ENCODE peak calls at places on chromosomes 5 and 9, in four cellular contexts. Y is AML-193, X is cardiac muscle cell, H is iPS-NIHi11. S is an unnamed sample.

GRCh38 chr5:110896901-110897300 is 158.1 kb downstream of the SLC25A46 start:
- DNase-seq in Y (no peak), X (peak; percentile 46), H (no peak), S (no peak)

GRCh38 chr9:77793909-77794308 is 145.8 kb upstream of the GNA14 start:
- DNase-seq in Y (no peak), X (peak; percentile 22), H (no peak), S (no peak)

GRCh38 chr5:60492958-60493357 is 207.0 kb downstream of the DEPDC1B start:
- DNase-seq in Y (no peak), X (no peak), H (no peak), S (no peak)

GRCh38 chr5:72178910-72179815 is 71.9 kb downstream of the MAP1B start:
- DNase-seq in Y (no peak), X (peak; percentile 94), H (peak; percentile 42), S (no peak)

GRCh38 chr9:74120470-74120869 is 376.7 kb upstream of the RORB start:
- DNase-seq in Y (no peak), X (no peak), H (no peak), S (no peak)

GRCh38 chr9:36191290-36191645 is 547 bp downstream of the CLTA start:
- DNase-seq in Y (no peak), X (peak; percentile 41), H (peak; percentile 42), S (peak; percentile 37)

GRCh38 chr9:27528886-27529315 is 713 bp downstream of the MOB3B start:
- DNase-seq in Y (peak; percentile 2), X (peak; percentile 11), H (peak; percentile 50), S (peak; percentile 79)

GRCh38 chr9:130268521-130269131 is 3.1 kb downstream of the HMCN2 start:
- DNase-seq in Y (peak; percentile 8), X (no peak), H (no peak), S (peak; percentile 53)

GRCh38 chr9:98248737-98249474 is 6.5 kb downstream of the TBC1D2 start:
- DNase-seq in Y (peak; percentile 88), X (peak; percentile 95), H (no peak), S (no peak)

GRCh38 chr9:21833090-21833801 is 30.8 kb downstream of the MTAP start:
- DNase-seq in Y (no peak), X (no peak), H (no peak), S (peak; percentile 25)

GRCh38 chr5:50967388-50968039 is 301.1 kb downstream of the PARP8 start:
- DNase-seq in Y (no peak), X (no peak), H (peak; percentile 17), S (no peak)

GRCh38 chr5:143244990-143245389 is 158.5 kb downstream of the NR3C1 start:
- DNase-seq in Y (no peak), X (no peak), H (no peak), S (no peak)

GRCh38 chr9:113520109-113520642 is 56.6 kb downstream of the RGS3 start:
- DNase-seq in Y (no peak), X (no peak), H (no peak), S (peak; percentile 69)

GRCh38 chr9:36625006-36625600 is 52.4 kb downstream of the MELK start:
- DNase-seq in Y (no peak), X (peak; percentile 82), H (peak; percentile 26), S (no peak)

GRCh38 chr5:159440235-159440634 is 109.9 kb upstream of the IL12B start:
- DNase-seq in Y (no peak), X (no peak), H (no peak), S (no peak)

GRCh38 chr5:175377816-175378215 is 66.2 kb downstream of the DRD1 start:
- DNase-seq in Y (no peak), X (no peak), H (no peak), S (no peak)

GRCh38 chr9:93809204-93809940 is 145.8 kb downstream of the BARX1 start:
- DNase-seq in Y (no peak), X (no peak), H (no peak), S (peak; percentile 7)

GRCh38 chr5:55829956-55830355 is 21.2 kb upstream of the IL31RA start:
- DNase-seq in Y (no peak), X (no peak), H (no peak), S (no peak)

GRCh38 chr5:122195784-122196394 is 66.5 kb downstream of the ZNF474 start:
- DNase-seq in Y (peak; percentile 37), X (peak; percentile 74), H (peak; percentile 64), S (peak; percentile 12)

GRCh38 chr5:147857302-147858129 is 21.0 kb upstream of the SCGB3A2 start:
- DNase-seq in Y (peak; percentile 0), X (peak; percentile 71), H (peak; percentile 53), S (peak; percentile 26)

GRCh38 chr5:50923768-50924113 is 257.3 kb downstream of the PARP8 start:
- DNase-seq in Y (no peak), X (no peak), H (no peak), S (no peak)

GRCh38 chr5:74801197-74801596 is 34.1 kb downstream of the NSA2 start:
- DNase-seq in Y (no peak), X (no peak), H (no peak), S (no peak)

GRCh38 chr5:172175263-172175719 is 12.7 kb downstream of the STK10 start:
- DNase-seq in Y (peak; percentile 92), X (no peak), H (no peak), S (peak; percentile 77)

GRCh38 chr9:14018061-14018460 is 295.9 kb downstream of the NFIB start:
- DNase-seq in Y (no peak), X (peak; percentile 81), H (no peak), S (no peak)

GRCh38 chr5:168991991-168992390 is 308.9 kb downstream of the SLIT3 start:
- DNase-seq in Y (no peak), X (no peak), H (no peak), S (no peak)

GRCh38 chr5:101590384-101590783 is 687.3 kb upstream of the ST8SIA4 start:
- DNase-seq in Y (peak; percentile 3), X (no peak), H (peak; percentile 45), S (peak; percentile 3)

GRCh38 chr9:127966416-127967150 is 14.2 kb downstream of the EEIG1 start:
- DNase-seq in Y (no peak), X (no peak), H (no peak), S (no peak)

S was measured in GM20000.